ENCODE peak calls at places on chromosomes 16 and 17, in six cellular contexts. F is H1, E is mesenchymal stem cell, S is H9, U is IMR-90, Y is trophoblast cell. H is an unnamed sample.

GRCh38 chr16:19165101-19165500 is 2.9 kb upstream of the SYT17 start:
- DNase-seq in F (no peak), E (no peak), S (no peak), U (no peak), Y (peak), H (no peak)

GRCh38 chr17:63833741-63834373 is 6.4 kb upstream of the FTSJ3 start:
- DNase-seq in F (no peak), E (no peak), S (no peak), U (no peak), Y (no peak), H (no peak)

GRCh38 chr17:7561589-7562207 is at the start of gene SENP3:
- DNase-seq in F (no peak), E (peak), S (peak), U (peak), Y (peak), H (peak)

GRCh38 chr17:50188521-50189395 is 12.7 kb downstream of the COL1A1 start:
- DNase-seq in F (no peak), E (peak), S (no peak), U (peak), Y (no peak), H (no peak)

GRCh38 chr17:30363715-30364202 is 15.0 kb upstream of the CPD start:
- DNase-seq in F (no peak), E (peak), S (no peak), U (peak), Y (peak), H (no peak)

GRCh38 chr17:57475786-57476185 is 219.5 kb downstream of the MSI2 start:
- DNase-seq in F (no peak), E (no peak), S (no peak), U (no peak), Y (no peak), H (no peak)

GRCh38 chr17:64536913-64537312 is 30.1 kb downstream of the CEP95 start:
- DNase-seq in F (no peak), E (no peak), S (no peak), U (no peak), Y (no peak), H (no peak)

GRCh38 chr17:4678448-4679026 is 25.4 kb downstream of the PELP1 start:
- DNase-seq in F (no peak), E (peak), S (no peak), U (peak), Y (peak), H (no peak)

GRCh38 chr17:32120086-32120485 is 22.2 kb upstream of the RHOT1 start:
- DNase-seq in F (no peak), E (no peak), S (peak), U (no peak), Y (no peak), H (no peak)

GRCh38 chr16:88382491-88383400 is at the start of gene ZNF469:
- DNase-seq in F (no peak), E (peak), S (no peak), U (peak), Y (no peak), H (no peak)

GRCh38 chr17:3914319-3914685 is 2.0 kb downstream of the P2RX1 start:
- DNase-seq in F (no peak), E (no peak), S (no peak), U (no peak), Y (no peak), H (no peak)

GRCh38 chr17:14372905-14373559 is 72.2 kb downstream of the HS3ST3B1 start:
- DNase-seq in F (no peak), E (peak), S (no peak), U (no peak), Y (no peak), H (peak)

GRCh38 chr17:58215685-58216084 is 3.4 kb downstream of the MKS1 start:
- DNase-seq in F (no peak), E (no peak), S (no peak), U (no peak), Y (no peak), H (no peak)

GRCh38 chr16:17294856-17295255 is 175.9 kb downstream of the XYLT1 start:
- DNase-seq in F (no peak), E (no peak), S (no peak), U (no peak), Y (no peak), H (no peak)
- H3K23ac ChIP-seq in F (no peak), E (no peak), S (no peak), U (no peak), Y (no peak), H (no peak)

GRCh38 chr17:42835732-42836131 is 2.5 kb downstream of the PSME3 start:
- DNase-seq in F (no peak), E (no peak), S (no peak), U (no peak), Y (no peak), H (no peak)

GRCh38 chr17:42830971-42831370 is 2.2 kb upstream of the PSME3 start:
- DNase-seq in F (no peak), E (no peak), S (no peak), U (no peak), Y (no peak), H (no peak)

GRCh38 chr17:42832213-42832933 is 824 bp upstream of the PSME3 start:
- DNase-seq in F (no peak), E (no peak), S (no peak), U (no peak), Y (no peak), H (no peak)

GRCh38 chr17:42832934-42833770 is at the start of gene PSME3:
- DNase-seq in F (peak), E (peak), S (peak), U (peak), Y (peak), H (peak)

GRCh38 chr17:42833771-42834422 is 700 bp downstream of the PSME3 start:
- DNase-seq in F (no peak), E (no peak), S (no peak), U (no peak), Y (no peak), H (no peak)
- H2AFZ ChIP-seq in F (no peak), E (peak), S (no peak), U (peak), Y (peak), H (peak)

GRCh38 chr17:41917957-41918391 is 777 bp downstream of the ACLY start:
- DNase-seq in F (no peak), E (peak), S (no peak), U (peak), Y (no peak), H (no peak)

GRCh38 chr17:41919165-41919817 is 540 bp upstream of the ACLY start:
- DNase-seq in F (no peak), E (no peak), S (peak), U (no peak), Y (peak), H (no peak)

GRCh38 chr17:41920580-41920955 is 1.8 kb upstream of the ACLY start:
- DNase-seq in F (no peak), E (no peak), S (no peak), U (no peak), Y (peak), H (no peak)

GRCh38 chr17:41918392-41919164 is at the start of gene ACLY:
- DNase-seq in F (peak), E (peak), S (peak), U (peak), Y (peak), H (peak)

DNA sequence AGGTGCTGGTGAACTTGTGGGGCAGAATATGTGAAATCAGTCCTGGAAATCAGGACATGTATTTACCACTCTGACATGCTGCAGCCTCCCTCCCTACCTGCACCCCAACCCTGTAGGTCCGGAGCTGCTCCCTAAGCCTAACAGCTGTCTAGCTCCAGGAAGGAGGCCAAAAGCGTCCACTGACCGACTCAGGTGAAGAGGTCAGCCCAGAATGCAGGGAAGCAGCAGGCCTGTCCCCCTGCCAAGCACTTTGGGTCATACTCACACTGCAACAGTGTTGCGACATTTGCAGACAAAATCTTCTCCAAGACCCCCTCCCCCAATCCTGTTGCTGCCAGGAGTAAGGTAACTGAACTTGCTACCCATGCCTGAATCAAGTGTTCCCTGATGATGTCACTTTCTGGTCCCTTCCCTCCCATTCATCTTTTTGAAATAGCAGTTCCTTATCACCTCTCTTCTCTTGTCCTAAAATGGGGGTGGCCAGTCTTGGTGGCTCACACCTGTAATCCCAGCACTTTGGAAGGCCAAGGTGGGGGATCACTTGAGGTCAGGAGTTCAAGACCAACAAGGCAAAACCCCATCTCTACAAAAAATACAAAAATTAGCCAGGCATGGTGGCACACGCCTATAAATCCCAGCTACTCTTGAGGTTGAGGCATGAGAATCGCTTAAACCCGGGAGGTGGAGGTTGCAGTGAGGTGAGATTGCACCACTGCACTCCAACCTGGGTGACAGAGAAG is 1.3 kb upstream of the ACLY start:
- DNase-seq in F (no peak), E (no peak), S (peak), U (peak), Y (no peak), H (no peak)
- H3K23ac ChIP-seq in F (no peak), E (no peak), S (no peak), U (peak), Y (no peak), H (no peak)

GRCh38 chr17:67030641-67031040 is 13.7 kb upstream of the CACNG1 start:
- DNase-seq in F (no peak), E (no peak), S (no peak), U (no peak), Y (no peak), H (no peak)
- H2AFZ ChIP-seq in F (no peak), E (no peak), S (no peak), U (no peak), Y (no peak), H (no peak)

GRCh38 chr16:29925805-29926674 is at the start of gene KCTD13:
- DNase-seq in F (peak), E (peak), S (peak), U (peak), Y (peak), H (peak)
- H3K23ac ChIP-seq in F (no peak), E (no peak), S (no peak), U (peak), Y (no peak), H (peak)

GRCh38 chr16:12361016-12361415 is 384.5 kb downstream of the SNX29 start:
- DNase-seq in F (no peak), E (no peak), S (no peak), U (no peak), Y (no peak), H (no peak)

GRCh38 chr16:12362482-12363458 is 386.2 kb downstream of the SNX29 start:
- DNase-seq in F (no peak), E (peak), S (no peak), U (peak), Y (no peak), H (no peak)

GRCh38 chr16:12356622-12357365 is 380.3 kb downstream of the SNX29 start:
- DNase-seq in F (no peak), E (no peak), S (no peak), U (no peak), Y (no peak), H (no peak)

GRCh38 chr16:12358898-12359297 is 382.4 kb downstream of the SNX29 start:
- DNase-seq in F (no peak), E (no peak), S (no peak), U (no peak), Y (no peak), H (no peak)

DNA sequence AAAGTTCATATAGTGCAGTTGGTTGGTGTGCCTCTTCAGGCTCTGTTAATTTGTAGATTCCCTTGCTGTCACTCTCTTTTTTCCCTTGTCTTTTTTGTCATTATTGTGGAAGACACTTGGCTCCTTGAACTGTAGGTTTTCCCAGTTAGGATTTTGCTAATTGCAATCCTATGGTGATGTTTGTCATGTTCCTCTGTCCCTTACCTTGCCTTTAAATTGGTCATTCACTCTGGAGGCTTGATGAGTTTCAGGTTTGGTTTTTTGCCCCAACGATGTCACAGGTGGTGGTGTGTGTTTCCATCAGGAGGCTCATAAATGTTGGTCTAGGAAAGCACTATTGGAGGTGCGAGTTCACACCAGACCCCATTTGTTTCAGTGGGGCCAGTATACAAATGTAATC is 383.7 kb downstream of the SNX29 start:
- DNase-seq in F (no peak), E (no peak), S (no peak), U (no peak), Y (no peak), H (no peak)
- H2AFZ ChIP-seq in F (no peak), E (no peak), S (no peak), U (no peak), Y (no peak), H (no peak)

DNA sequence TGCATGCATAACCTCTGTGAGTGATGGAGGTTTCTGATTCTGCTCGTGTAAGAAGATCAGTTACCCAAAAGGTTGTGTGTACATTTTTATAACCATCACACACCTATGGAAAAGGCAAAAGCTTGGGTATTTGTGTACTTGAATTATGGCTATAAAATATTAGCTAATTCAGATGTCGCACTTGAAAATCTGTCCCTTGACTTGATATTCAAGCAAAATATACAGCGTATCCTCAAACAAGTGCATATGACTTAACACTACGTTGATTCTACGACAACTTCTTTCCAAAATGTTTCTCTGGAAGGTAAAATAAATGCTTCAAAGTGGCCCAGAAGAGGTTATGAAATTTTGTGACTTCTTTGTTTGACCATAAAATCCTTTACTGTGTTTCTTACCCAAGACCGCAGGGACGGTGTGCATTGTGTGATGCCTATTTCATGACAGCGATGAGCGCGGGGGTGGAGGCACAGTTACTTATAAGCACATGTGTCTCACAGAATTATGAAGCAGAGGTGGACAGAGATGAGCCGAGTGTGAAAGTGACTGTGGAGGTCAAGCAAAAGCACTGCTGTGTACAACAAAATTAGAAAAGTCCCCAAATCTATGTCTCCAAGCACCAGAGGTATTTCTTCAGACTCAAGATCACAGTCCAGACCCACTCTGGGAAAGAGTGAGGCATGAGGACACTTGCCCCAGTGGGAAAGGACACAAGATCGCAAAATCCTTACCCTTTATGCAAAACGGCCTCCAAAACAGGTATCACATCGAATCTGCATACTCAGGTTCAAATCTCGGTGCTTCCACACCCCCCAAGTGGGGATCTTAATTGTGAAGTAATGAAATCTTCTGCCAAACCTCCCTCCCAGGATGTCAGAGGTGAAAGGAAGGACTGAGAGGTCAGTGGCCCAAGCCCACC is 4.1 kb upstream of the HOXB9 start:
- DNase-seq in F (no peak), E (no peak), S (peak), U (no peak), Y (no peak), H (no peak)
- H3K23ac ChIP-seq in F (no peak), E (no peak), S (no peak), U (no peak), Y (no peak), H (no peak)

DNA sequence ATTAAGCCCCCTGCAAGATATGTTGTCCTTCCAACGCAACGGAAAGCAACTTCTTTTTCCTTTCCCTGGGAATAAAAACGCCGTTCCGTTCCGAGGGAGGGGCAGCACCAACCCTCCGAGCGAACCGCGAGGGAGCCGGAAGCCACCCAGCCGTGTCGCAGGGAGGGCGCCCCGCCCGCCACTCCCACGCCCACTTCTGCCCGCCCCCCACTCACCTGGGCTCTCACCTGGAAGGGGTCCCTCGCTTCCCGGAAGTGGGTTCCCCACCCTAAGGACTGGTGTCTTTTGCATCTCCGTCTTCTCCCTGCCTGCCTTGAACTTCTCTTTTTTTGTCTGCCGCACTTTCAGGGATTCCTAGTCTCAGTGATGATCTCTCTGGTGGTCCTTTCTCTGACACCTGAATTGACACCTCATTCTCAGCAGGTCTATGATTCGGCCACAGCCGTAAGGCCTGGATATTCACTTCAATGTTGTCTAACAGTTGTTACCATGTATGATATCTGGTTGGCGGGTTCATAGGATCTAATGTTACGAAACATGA is 25.3 kb upstream of the SLC47A1 start:
- DNase-seq in F (no peak), E (no peak), S (peak), U (no peak), Y (no peak), H (no peak)
- H2AFZ ChIP-seq in F (peak), E (peak), S (no peak), U (peak), Y (peak), H (peak)

H was measured in neuronal stem cell.